ENCODE peak calls at places on chromosomes 5 and 9, in eight cellular contexts. Q is A549, K is HCT116, O is coronary artery, H is heart right ventricle, I is BE2C, T is body of pancreas, S is lower lobe of right lung. U is an unnamed sample.

GRCh38 chr5:159463590-159464321 is 133.5 kb upstream of the IL12B start:
- DNase-seq in K (no peak), H (no peak), I (no peak), T (no peak), S (no peak), Q (peak), O (no peak), U (no peak)

GRCh38 chr5:150497274-150497988 is 10.5 kb upstream of the NDST1 start:
- DNase-seq in H (no peak), T (peak), K (peak), S (no peak), I (peak), Q (peak), O (peak), U (no peak)

GRCh38 chr9:134205636-134206316 is 41.4 kb upstream of the RNU6ATAC start:
- DNase-seq in I (peak), O (no peak), K (no peak), S (peak), Q (no peak), T (peak), H (peak), U (no peak)

GRCh38 chr9:3662671-3663070 is 136.9 kb upstream of the RFX3 start:
- DNase-seq in S (no peak), O (no peak), I (no peak), K (no peak), H (no peak), T (no peak), Q (no peak), U (no peak)

GRCh38 chr5:33230467-33231078 is 210.2 kb upstream of the TARS1 start:
- DNase-seq in O (no peak), S (no peak), I (no peak), Q (no peak), K (no peak), H (peak), T (no peak), U (no peak)

GRCh38 chr9:89821081-89821480 is 216.3 kb downstream of the GADD45G start:
- DNase-seq in K (no peak), I (no peak), S (no peak), Q (no peak), T (no peak), H (no peak), O (peak), U (no peak)

GRCh38 chr9:88716636-88717035 is 181.7 kb downstream of the NXNL2 start:
- DNase-seq in I (no peak), S (no peak), O (no peak), T (no peak), H (no peak), Q (no peak), K (no peak), U (no peak)

GRCh38 chr5:142425286-142426065 is 100.7 kb upstream of the SPRY4 start:
- DNase-seq in T (no peak), H (no peak), Q (no peak), I (no peak), O (peak), K (no peak), S (no peak), U (no peak)

GRCh38 chr5:1103093-1103492 is 8.8 kb downstream of the SLC12A7 start:
- DNase-seq in Q (no peak), T (no peak), I (peak), S (no peak), H (no peak), O (no peak), K (no peak), U (no peak)

GRCh38 chr9:13787234-13787833 is 507.8 kb upstream of the MPDZ start:
- DNase-seq in S (no peak), I (no peak), H (peak), Q (no peak), T (no peak), O (no peak), K (no peak), U (no peak)

GRCh38 chr9:84858373-84858772 is 188.8 kb downstream of the NTRK2 start:
- DNase-seq in Q (no peak), T (no peak), I (no peak), O (no peak), K (no peak), S (no peak), H (peak), U (no peak)

GRCh38 chr5:1300581-1301083 is 5.8 kb upstream of the TERT start:
- DNase-seq in H (no peak), T (no peak), I (no peak), Q (no peak), O (peak), K (no peak), S (peak), U (no peak)

GRCh38 chr5:58462623-58463230 is 2.8 kb upstream of the PLK2 start:
- DNase-seq in T (peak), I (peak), O (no peak), H (peak), S (no peak), K (peak), Q (peak), U (peak)

GRCh38 chr5:174733091-174733690 is 8.8 kb downstream of the MSX2 start:
- DNase-seq in I (no peak), Q (no peak), S (no peak), K (no peak), O (no peak), H (no peak), T (no peak), U (no peak)

GRCh38 chr5:14270212-14270702 is 127.1 kb downstream of the TRIO start:
- DNase-seq in K (peak), H (peak), S (no peak), O (peak), I (peak), T (peak), Q (peak), U (no peak)

GRCh38 chr5:126031989-126032716 is 391.1 kb upstream of the GRAMD2B start:
- DNase-seq in O (no peak), S (no peak), H (peak), K (no peak), Q (no peak), T (peak), I (peak), U (no peak)

GRCh38 chr5:168334161-168335094 is 43.0 kb downstream of the WWC1 start:
- DNase-seq in K (no peak), Q (peak), H (no peak), T (peak), O (no peak), I (no peak), S (no peak), U (no peak)

GRCh38 chr5:158943057-158943456 is 156.7 kb downstream of the EBF1 start:
- DNase-seq in O (no peak), T (no peak), Q (peak), S (no peak), K (peak), H (peak), I (no peak), U (no peak)

GRCh38 chr9:130124471-130124870 is 47.7 kb upstream of the NCS1 start:
- DNase-seq in K (no peak), H (no peak), T (no peak), I (no peak), S (peak), O (no peak), Q (no peak), U (no peak)

GRCh38 chr9:85741112-85741874 is 461 bp downstream of the AGTPBP1 start:
- DNase-seq in Q (peak), H (peak), K (no peak), T (peak), S (peak), I (no peak), O (peak), U (no peak)

GRCh38 chr5:83711982-83712601 is 8.6 kb downstream of the HAPLN1 start:
- DNase-seq in T (peak), Q (peak), S (no peak), H (peak), I (peak), O (no peak), K (no peak), U (peak)

GRCh38 chr9:131262327-131263032 is 13.8 kb downstream of the FAM78A start:
- DNase-seq in S (no peak), T (no peak), H (no peak), I (no peak), Q (no peak), O (no peak), K (no peak), U (no peak)

GRCh38 chr9:115524467-115525059 is 406.6 kb upstream of the TNC start:
- DNase-seq in T (peak), S (no peak), I (peak), K (peak), H (peak), O (no peak), Q (peak), U (peak)

GRCh38 chr5:58322453-58322852 is 137.4 kb downstream of the PLK2 start:
- DNase-seq in H (no peak), O (no peak), Q (no peak), T (no peak), I (no peak), S (no peak), K (no peak), U (no peak)

DNA sequence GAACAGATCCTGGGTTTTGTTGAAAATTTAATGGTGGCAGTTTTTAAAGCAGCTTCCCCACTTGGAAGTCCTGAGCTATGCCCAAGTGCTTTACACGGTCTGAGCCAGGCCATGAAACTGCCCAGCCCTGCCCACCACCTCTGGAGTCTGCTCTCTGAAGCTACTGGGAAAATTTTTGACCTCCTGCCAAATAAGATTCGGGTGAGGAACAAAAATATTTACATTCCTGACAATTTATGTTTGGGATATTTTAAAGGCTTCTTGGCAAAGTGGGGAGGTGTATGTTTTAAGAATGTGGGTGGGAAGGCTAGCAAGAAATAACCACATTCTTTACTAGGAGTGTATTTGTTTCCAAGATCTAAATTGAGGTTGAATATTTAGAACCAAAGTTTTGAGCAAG is 50.0 kb downstream of the HACD4 start:
- DNase-seq in H (no peak), I (no peak), S (peak), O (no peak), Q (peak), K (no peak), T (no peak), U (no peak)
- H3K4me3 ChIP-seq in H (no peak), I (no peak), S (no peak), O (peak), Q (no peak), K (no peak), T (no peak), U (no peak)

GRCh38 chr9:38068866-38069628 is at the start of gene SHB:
- DNase-seq in H (peak), Q (peak), T (peak), K (no peak), O (peak), I (peak), S (peak), U (no peak)
- TF ChIP-seq CTCF in H (peak), Q (peak), T (no peak), K (no peak), O (peak), I (no peak), S (peak), U (no peak)

DNA sequence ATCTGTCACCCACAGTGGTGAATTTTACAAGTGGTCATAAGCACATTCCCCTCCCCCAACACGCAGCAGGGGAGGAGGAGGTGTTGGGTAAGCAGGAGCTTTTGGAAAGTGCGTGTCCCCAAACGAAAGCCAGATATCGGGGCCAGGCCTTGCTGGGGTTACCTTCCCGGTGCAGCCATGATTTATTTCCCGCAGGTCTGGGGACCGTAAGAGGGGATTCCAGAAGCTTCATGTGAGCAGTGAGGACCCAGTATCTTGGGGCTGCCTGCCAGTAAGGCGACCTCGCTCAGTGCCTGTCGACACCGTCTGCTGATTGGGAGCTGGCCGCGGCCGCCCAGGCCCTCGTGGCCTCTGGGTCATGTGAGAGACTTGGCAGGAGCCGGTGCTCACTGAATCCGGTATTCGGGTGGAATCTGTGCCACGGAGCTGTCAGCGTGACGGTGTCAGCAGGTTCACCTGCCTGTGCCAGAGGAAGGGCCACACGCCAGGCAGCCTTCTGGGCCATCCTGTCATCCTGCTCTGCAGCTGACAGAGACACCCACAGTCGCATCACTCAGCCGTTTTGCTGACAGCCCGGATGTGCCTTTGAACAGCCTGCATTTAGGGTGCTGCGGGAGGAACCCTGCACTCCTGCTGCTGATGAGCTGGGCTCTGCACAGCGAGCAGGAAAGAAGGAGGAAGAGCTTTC is 37.3 kb downstream of the SEC61B start:
- DNase-seq in H (peak), O (peak), S (peak), T (peak), Q (no peak), K (no peak), I (peak), U (peak)
- H3K4me3 ChIP-seq in H (peak), O (peak), S (peak), T (peak), Q (no peak), K (no peak), I (peak), U (peak)

GRCh38 chr9:120839146-120839545 is 3.6 kb downstream of the PSMD5 start:
- DNase-seq in H (no peak), Q (no peak), T (no peak), S (no peak), K (no peak), O (no peak), I (no peak), U (no peak)
- TF ChIP-seq CTCF in H (no peak), Q (no peak), T (no peak), S (no peak), K (no peak), O (no peak), I (no peak), U (no peak)